ENCODE peak calls at places on chromosomes 4 and X, in five cellular contexts. I is hepatocyte; Y is activated CD8-positive, alpha-beta T cell treated with anti-CD3 and anti-CD28 coated beads for 36 hours; N is heart right ventricle; V is AG10803. P is an unnamed sample.

GRCh38 chr4:84878090-84878489 is 88.4 kb downstream of the WDFY3 start:
- DNase-seq in V (peak), I (no peak), Y (no peak), N (no peak), P (no peak)

GRCh38 chrX:48695524-48695875 is 1.0 kb upstream of the SUV39H1 start:
- DNase-seq in Y (no peak), N (no peak), V (no peak), I (no peak), P (no peak)

GRCh38 chrX:137031517-137032377 is 2.0 kb downstream of the GPR101 start:
- DNase-seq in V (peak), I (peak), Y (peak), N (no peak), P (no peak)

GRCh38 chr4:183858011-183858615 is 47.0 kb upstream of the STOX2 start:
- DNase-seq in I (no peak), Y (no peak), V (no peak), N (no peak), P (no peak)

GRCh38 chr4:152684007-152684406 is 4.2 kb upstream of the TMEM154 start:
- DNase-seq in Y (peak), I (no peak), V (no peak), N (peak), P (no peak)

GRCh38 chrX:48792219-48792618 is 5.8 kb downstream of the GATA1 start:
- DNase-seq in Y (no peak), I (no peak), V (no peak), N (no peak), P (no peak)

GRCh38 chr4:2721586-2721985 is 34.5 kb downstream of the TNIP2 start:
- DNase-seq in I (no peak), N (no peak), Y (no peak), V (no peak), P (no peak)

GRCh38 chrX:139224953-139225665 is 305.4 kb upstream of the F9 start:
- DNase-seq in I (no peak), V (no peak), N (no peak), Y (no peak), P (no peak)

GRCh38 chr4:74158561-74159396 is 861 bp downstream of the MTHFD2L start:
- DNase-seq in N (no peak), V (peak), Y (no peak), I (no peak), P (no peak)

GRCh38 chrX:154327026-154327820 is 31.6 kb downstream of the TKTL1 start:
- DNase-seq in V (peak), N (no peak), I (no peak), Y (peak), P (no peak)

GRCh38 chr4:164572877-164573279 is 181.1 kb upstream of the SMIM31 start:
- DNase-seq in I (no peak), Y (no peak), V (no peak), N (no peak), P (no peak)

GRCh38 chrX:153560466-153560865 is 38.5 kb downstream of the CCNQ start:
- DNase-seq in I (no peak), N (no peak), Y (no peak), V (no peak), P (no peak)

GRCh38 chr4:69656653-69657158 is 3.7 kb upstream of the UGT2A1 start:
- DNase-seq in Y (no peak), V (no peak), N (no peak), I (no peak), P (no peak)

GRCh38 chrX:129961180-129962083 is 21.0 kb upstream of the BCORL1 start:
- DNase-seq in N (peak), Y (peak), V (no peak), I (peak), P (no peak)

GRCh38 chrX:64580605-64581004 is 185.4 kb upstream of the MTMR8 start:
- DNase-seq in N (no peak), Y (no peak), I (no peak), V (no peak), P (no peak)

GRCh38 chrX:11135483-11136185 is 24.5 kb downstream of the HCCS start:
- DNase-seq in V (no peak), I (no peak), N (no peak), Y (no peak), P (no peak)

GRCh38 chr4:118348886-118349285 is 3.9 kb downstream of the PRSS12 start:
- DNase-seq in N (no peak), Y (no peak), I (peak), V (no peak), P (no peak)

GRCh38 chrX:41781500-41781899 is 57.5 kb downstream of the GPR82 start:
- DNase-seq in I (peak), Y (peak), V (peak), N (no peak), P (no peak)
- TF ChIP-seq CTCF in I (peak), Y (peak), V (peak), N (peak), P (peak)

GRCh38 chrX:107298276-107298675 is 91.9 kb downstream of the DNAAF6 start:
- DNase-seq in Y (no peak), I (no peak), V (no peak), N (no peak), P (no peak)

GRCh38 chrX:107301253-107301652 is 94.8 kb downstream of the DNAAF6 start:
- DNase-seq in I (no peak), N (no peak), V (no peak), Y (no peak), P (no peak)

DNA sequence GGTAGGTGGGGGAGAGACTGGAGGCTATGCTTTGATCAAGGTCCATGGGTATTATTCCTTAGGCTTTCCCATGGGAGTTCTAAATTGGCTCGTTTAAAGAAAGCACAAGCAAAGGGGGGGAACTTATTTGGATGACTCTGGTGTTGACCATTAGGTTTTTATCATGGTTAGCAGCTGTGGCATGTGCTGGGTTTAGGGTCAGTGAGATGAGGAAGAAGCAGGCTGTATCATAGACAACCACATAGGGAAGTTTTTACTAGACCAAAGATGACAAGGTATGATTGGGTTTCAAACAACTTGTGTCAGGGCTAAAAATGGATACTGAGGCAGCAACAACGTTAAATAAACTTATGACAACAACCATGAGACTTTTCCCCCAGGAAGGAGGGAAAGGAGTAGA is 97.7 kb downstream of the DNAAF6 start:
- DNase-seq in V (no peak), N (no peak), Y (no peak), I (no peak), P (no peak)
- TF ChIP-seq CTCF in V (no peak), N (no peak), Y (no peak), I (no peak), P (no peak)

GRCh38 chr4:140374130-140374477 is 658 bp downstream of the SCOC start:
- DNase-seq in V (peak), I (no peak), Y (no peak), N (no peak), P (no peak)

GRCh38 chr4:140367738-140368137 is 5.7 kb upstream of the SCOC start:
- DNase-seq in I (no peak), Y (no peak), N (no peak), V (peak), P (no peak)

GRCh38 chr4:140372607-140373327 is 679 bp upstream of the SCOC start:
- DNase-seq in V (peak), Y (peak), N (no peak), I (peak), P (no peak)

GRCh38 chr4:140368686-140369085 is 4.8 kb upstream of the SCOC start:
- DNase-seq in V (no peak), I (no peak), Y (no peak), N (no peak), P (no peak)

GRCh38 chr4:140373328-140374129 is at the start of gene SCOC:
- DNase-seq in N (peak), V (peak), Y (peak), I (peak), P (peak)
- TF ChIP-seq CTCF in N (no peak), V (no peak), Y (no peak), I (no peak), P (no peak)

GRCh38 chr4:39407584-39407885 is 805 bp downstream of the KLB start:
- DNase-seq in Y (no peak), V (no peak), N (no peak), I (no peak), P (no peak)

GRCh38 chr4:39415678-39416283 is 9.1 kb downstream of the KLB start:
- DNase-seq in N (no peak), I (no peak), V (peak), Y (no peak), P (no peak)

GRCh38 chr4:39406763-39407583 is at the start of gene KLB:
- DNase-seq in I (peak), V (peak), Y (no peak), N (no peak), P (no peak)

GRCh38 chr4:39410415-39410814 is 3.7 kb downstream of the KLB start:
- DNase-seq in Y (no peak), I (no peak), N (no peak), V (peak), P (no peak)
- TF ChIP-seq CTCF in Y (no peak), I (no peak), N (peak), V (peak), P (peak)

GRCh38 chrX:84339507-84340364 is 151.7 kb upstream of the RPS6KA6 start:
- DNase-seq in V (peak), Y (no peak), N (no peak), I (peak), P (no peak)
- TF ChIP-seq CTCF in V (peak), Y (peak), N (peak), I (peak), P (peak)

DNA sequence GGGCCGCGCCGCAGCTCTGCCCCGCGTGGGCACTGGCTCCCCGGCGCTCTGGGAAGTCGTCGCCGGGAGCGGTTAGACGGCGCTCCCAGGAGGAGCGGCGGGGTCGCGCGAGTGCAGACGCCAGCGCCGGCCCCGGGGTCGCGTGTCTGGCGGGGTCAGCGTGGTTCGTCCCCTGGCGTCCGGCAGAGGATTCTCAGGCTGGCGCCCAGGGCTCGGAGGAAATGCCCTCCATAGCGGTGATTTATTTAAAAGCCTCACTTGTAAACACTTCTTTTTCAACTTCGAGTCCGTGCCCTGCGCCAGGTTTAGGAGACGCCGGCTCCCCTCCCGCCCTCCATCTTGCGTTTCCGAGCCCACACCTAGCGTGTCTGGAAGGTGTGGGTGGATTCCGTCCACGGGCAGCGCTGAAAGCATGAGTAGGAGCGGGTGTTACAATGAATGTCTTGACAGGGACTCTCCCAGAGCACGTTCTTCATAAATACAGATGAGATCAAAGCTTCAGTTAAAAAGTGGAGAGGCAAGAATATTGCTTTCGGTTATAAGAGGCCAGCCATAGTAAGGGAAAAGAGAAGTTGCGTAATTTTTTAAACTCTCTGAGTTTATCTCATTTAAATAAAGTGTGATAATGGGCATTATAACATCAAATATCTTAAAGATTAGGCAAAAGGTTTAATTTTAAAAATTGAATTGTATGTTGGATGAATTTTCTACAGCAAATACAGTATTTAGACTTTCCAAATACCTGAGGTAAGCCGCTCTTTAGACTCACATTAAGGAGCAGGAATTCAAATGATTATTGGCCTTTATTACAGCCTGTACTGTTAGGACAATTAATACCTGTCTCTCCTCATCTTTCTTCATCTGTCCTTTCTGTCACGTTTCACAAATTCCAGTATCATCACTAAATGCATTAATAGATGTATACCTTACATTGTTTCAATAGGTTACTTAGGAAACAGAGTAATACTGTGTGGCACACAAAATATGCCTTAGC is 863 bp downstream of the FAM241A start:
- DNase-seq in Y (peak), N (peak), I (peak), V (peak), P (peak)
- TF ChIP-seq CTCF in Y (no peak), N (no peak), I (peak), V (no peak), P (peak)

P was measured in type B pancreatic cell.